ENCODE peak calls at places on chromosomes 12 and 14, in nine cellular contexts. G is stomach, P is body of pancreas, H is uterus, J is A549, D is HCT116, Y is gastrocnemius medialis, K is HepG2, U is lower leg skin. A is an unnamed sample.

GRCh38 chr12:130909111-130909510 is 37.2 kb downstream of the RAN start:
- DNase-seq in H (no peak), Y (no peak), G (no peak), P (no peak), U (no peak), D (no peak), K (no peak), J (no peak), A (no peak)

GRCh38 chr12:22971247-22971646 is 346.3 kb downstream of the ETNK1 start:
- DNase-seq in P (no peak), J (no peak), G (no peak), H (no peak), D (no peak), Y (no peak), U (no peak), K (no peak), A (no peak)

GRCh38 chr14:96275182-96276112 is 19.4 kb downstream of the BDKRB1 start:
- DNase-seq in K (peak; percentile 44), J (peak; percentile 76), P (peak; percentile 86), H (peak; percentile 72), G (peak; percentile 75), U (peak; percentile 49), Y (peak; percentile 20), D (peak; percentile 29), A (peak; percentile 84)

GRCh38 chr14:34450542-34450915 is 11.5 kb downstream of the SPTSSA start:
- DNase-seq in Y (no peak), G (no peak), H (no peak), J (no peak), P (no peak), U (no peak), D (no peak), K (peak; percentile 95), A (no peak)

GRCh38 chr12:91361864-91362263 is 179.2 kb upstream of the DCN start:
- DNase-seq in P (no peak), Y (no peak), H (no peak), K (peak; percentile 24), J (peak; percentile 10), U (no peak), D (peak; percentile 37), G (no peak), A (no peak)

GRCh38 chr12:64673490-64674169 is 63.3 kb downstream of the RASSF3 start:
- DNase-seq in D (no peak), U (no peak), Y (no peak), P (no peak), K (peak; percentile 32), J (no peak), G (no peak), H (no peak), A (no peak)

GRCh38 chr12:53995311-53996187 is 4.4 kb upstream of the HOXC9 start:
- DNase-seq in H (peak; percentile 75), P (peak; percentile 40), J (no peak), G (peak; percentile 40), K (no peak), U (no peak), Y (peak; percentile 86), D (no peak), A (no peak)

GRCh38 chr14:100103261-100104005 is 38.2 kb downstream of the EVL start:
- DNase-seq in P (no peak), J (no peak), G (no peak), U (no peak), D (no peak), K (no peak), H (no peak), Y (no peak), A (peak; percentile 46)

DNA sequence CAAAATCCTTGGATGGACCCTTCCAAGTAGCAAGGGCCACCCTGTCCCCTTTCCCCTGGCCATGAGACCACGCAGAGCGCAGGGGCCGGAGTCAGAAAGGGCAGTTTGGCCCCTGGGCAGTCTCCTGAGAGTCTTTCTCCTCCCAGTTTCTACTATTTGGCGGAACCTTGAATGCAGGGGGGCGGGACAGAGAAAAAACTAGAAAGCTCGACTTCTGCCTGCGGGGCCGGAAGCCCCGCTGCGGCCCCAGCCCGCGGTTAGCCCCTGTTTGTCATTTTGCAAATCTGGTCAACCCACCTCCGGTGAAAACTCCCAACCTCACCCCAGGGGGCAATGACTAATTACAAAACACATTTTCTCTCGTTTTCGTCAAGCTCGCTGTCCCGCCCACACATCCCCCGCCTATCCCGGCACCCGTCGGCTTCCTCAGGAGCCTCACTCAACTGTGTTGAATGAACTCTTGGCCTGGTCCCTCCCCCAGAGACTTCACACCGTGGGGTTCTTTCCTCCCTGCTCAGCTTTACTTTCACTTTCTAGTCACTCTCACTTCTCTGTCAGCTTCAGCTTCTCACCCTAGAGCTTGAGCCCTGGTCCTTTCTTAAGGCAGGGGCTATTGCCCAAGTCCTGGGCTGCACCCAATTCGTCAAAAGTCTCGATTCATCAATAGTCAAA is 66.7 kb downstream of the IRF2BPL start:
- DNase-seq in K (peak; percentile 94), J (peak; percentile 79), D (peak; percentile 98), U (peak; percentile 83), Y (peak; percentile 49), P (peak; percentile 86), G (peak; percentile 77), H (peak; percentile 84), A (peak; percentile 96)
- TF ChIP-seq POLR2A in K (peak; percentile 27), J (no peak), D (peak; percentile 33), U (no peak), Y (no peak), P (no peak), G (no peak), H (no peak), A (no peak)

GRCh38 chr14:54782803-54783659 is 119.6 kb downstream of the GCH1 start:
- DNase-seq in K (peak; percentile 11), D (no peak), H (no peak), Y (no peak), U (no peak), P (no peak), J (no peak), G (no peak), A (peak; percentile 73)
- TF ChIP-seq CTCF in K (peak; percentile 42), D (peak; percentile 9), H (no peak), Y (no peak), U (no peak), P (no peak), J (no peak), G (no peak), A (no peak)

DNA sequence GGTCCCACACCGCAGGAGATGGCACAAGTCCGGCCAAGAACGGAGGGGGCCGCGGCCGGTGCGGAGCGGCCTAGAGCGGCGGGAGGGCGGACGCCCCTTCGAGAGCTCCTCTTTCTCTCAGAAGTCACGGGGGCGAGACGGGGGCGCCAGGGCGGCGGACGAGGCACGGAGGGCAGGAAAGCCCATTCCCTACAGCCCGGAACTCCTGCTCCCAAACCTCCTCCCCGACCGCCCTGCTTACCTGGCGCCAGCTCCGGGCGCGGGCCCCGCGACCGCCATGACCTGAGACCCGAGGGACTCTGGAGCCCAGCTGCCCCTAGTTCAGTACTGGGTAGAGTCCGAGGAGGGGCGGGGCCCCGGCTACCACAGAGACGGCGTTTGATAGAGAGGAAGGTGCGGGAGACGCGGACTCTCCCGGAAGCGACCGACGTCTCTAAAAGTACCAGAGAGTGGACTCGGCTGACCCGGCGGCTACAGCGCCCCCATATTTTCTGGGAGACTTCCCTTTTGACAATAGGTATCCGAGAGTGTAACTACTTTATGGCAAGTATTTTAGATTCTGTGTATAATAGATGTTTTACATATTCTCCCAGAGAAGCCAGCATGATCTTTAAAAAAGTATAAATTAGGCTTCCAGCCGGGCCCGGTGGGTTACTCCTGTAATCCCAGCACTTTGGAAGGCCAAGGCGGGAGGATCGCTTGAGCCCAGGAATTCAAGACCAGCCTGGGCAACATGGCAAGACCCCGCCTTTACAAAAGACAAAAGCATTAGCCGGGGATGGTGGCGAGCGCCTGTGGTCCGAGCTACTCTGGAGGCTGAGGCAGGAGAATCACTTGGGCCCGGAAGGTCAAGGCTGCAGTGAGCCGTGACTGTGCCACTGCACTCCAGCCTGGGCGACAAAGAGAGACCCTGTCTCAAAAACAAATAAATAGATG is at the start of gene ABCD4:
- DNase-seq in K (peak; percentile 93), D (peak; percentile 89), J (peak; percentile 85), G (peak; percentile 94), P (peak; percentile 98), Y (peak; percentile 89), H (peak; percentile 95), U (peak; percentile 93), A (peak; percentile 95)
- TF ChIP-seq POLR2A in K (peak; percentile 97), D (peak; percentile 83), J (peak; percentile 93), G (no peak), P (peak; percentile 73), Y (peak; percentile 50), H (peak; percentile 58), U (no peak), A (peak; percentile 88)

GRCh38 chr14:71855399-71856036 is 76.7 kb upstream of the RGS6 start:
- DNase-seq in U (peak; percentile 26), K (peak; percentile 49), H (peak; percentile 31), Y (no peak), P (peak; percentile 62), G (peak; percentile 41), D (peak; percentile 46), J (peak; percentile 46), A (peak; percentile 49)
- TF ChIP-seq CTCF in U (no peak), K (peak; percentile 71), H (peak; percentile 31), Y (peak; percentile 22), P (peak; percentile 22), G (no peak), D (peak; percentile 77), J (peak; percentile 57), A (peak; percentile 57)

DNA sequence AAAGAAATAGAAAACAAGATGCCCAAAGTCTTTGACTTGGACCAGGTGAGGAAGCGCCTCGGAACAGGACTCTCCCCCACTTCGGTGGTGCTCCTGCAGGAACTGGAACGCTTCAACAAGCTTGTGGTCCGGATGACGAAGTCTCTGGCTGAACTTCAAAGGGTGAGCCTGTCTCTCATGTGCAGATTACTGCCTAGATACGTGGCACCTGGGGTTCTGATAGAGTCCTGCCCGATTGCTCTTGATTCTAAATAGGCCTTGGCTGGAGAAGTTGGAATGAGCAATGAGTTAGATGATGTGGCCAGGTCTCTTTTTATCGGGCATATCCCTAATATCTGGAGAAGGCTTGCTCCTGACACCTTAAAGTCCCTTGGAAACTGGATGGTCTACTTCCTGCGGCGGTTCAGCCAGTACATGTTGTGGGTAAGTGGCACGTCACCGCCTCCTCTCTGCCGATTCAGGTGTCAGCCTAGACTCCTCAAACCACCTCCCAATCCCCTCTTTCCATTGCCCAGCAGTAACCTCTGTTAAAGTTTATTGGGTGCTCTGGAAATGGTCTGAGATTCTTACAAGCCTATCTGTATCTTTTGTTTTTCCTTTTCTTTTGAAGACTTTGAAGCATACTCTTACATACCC is 40.8 kb downstream of the CCDC92 start:
- DNase-seq in J (no peak), D (no peak), P (no peak), Y (no peak), K (no peak), U (no peak), G (no peak), H (no peak), A (peak; percentile 27)
- TF ChIP-seq POLR2A in J (no peak), D (no peak), P (no peak), Y (no peak), K (no peak), U (no peak), G (no peak), H (no peak), A (no peak)

A was measured in Peyer's patch.